ENCODE peak calls at places on chromosomes 2 and 18, in ten cellular contexts. M is CD8-positive, alpha-beta T cell; L is foreskin keratinocyte; K is aorta; P is myocyte; Q is fibroblast of the conjunctiva; B is heart left ventricle; R is GM23248; N is NCI-H1092 treated with DMSO at 0.1 percent for 48 hours; J is H9. G is an unnamed sample.

GRCh38 chr2:235936493-235936892 is 231.7 kb downstream of the GBX2 start:
- DNase-seq in M (no peak), L (no peak), K (no peak), P (no peak), Q (no peak), B (no peak), R (no peak), N (no peak), J (peak), G (no peak)

GRCh38 chr18:35553300-35553699 is 28.2 kb upstream of the GALNT1 start:
- DNase-seq in M (no peak), L (no peak), K (no peak), P (no peak), Q (no peak), B (no peak), R (no peak), N (no peak), J (no peak), G (no peak)

GRCh38 chr2:240191001-240191400 is 50.5 kb upstream of the OTOS start:
- DNase-seq in M (no peak), L (no peak), K (peak), P (no peak), Q (no peak), B (no peak), R (no peak), N (no peak), J (no peak), G (no peak)

GRCh38 chr2:120343100-120343432 is 2.9 kb upstream of the INHBB start:
- DNase-seq in M (no peak), L (no peak), K (no peak), P (peak), Q (no peak), B (no peak), R (no peak), N (no peak), J (no peak), G (no peak)

GRCh38 chr2:237904806-237905599 is 45.6 kb downstream of the RAMP1 start:
- DNase-seq in M (no peak), L (no peak), K (peak), P (peak), Q (no peak), B (peak), R (peak), N (no peak), J (no peak), G (no peak)

GRCh38 chr2:97745474-97746172 is 32.2 kb downstream of the ZAP70 start:
- DNase-seq in M (peak), L (no peak), K (no peak), P (no peak), Q (no peak), B (no peak), R (no peak), N (no peak), J (no peak), G (no peak)

GRCh38 chr2:114700440-114700839 is 258.0 kb downstream of the DPP10 start:
- DNase-seq in M (no peak), L (no peak), K (no peak), P (no peak), Q (no peak), B (no peak), R (no peak), N (no peak), J (no peak), G (no peak)

GRCh38 chr2:188096910-188097309 is 194.8 kb upstream of the GULP1 start:
- DNase-seq in M (no peak), L (no peak), K (no peak), P (no peak), Q (no peak), B (no peak), R (no peak), N (no peak), J (no peak), G (no peak)

GRCh38 chr2:17303054-17303453 is 215.2 kb downstream of the RAD51AP2 start:
- DNase-seq in M (no peak), L (peak), K (no peak), P (peak), Q (peak), B (no peak), R (peak), N (no peak), J (no peak), G (peak)

GRCh38 chr2:239693761-239694415 is 293.1 kb upstream of the HDAC4 start:
- DNase-seq in M (peak), L (no peak), K (peak), P (no peak), Q (no peak), B (no peak), R (no peak), N (no peak), J (no peak), G (no peak)

GRCh38 chr18:48179666-48180065 is 229.5 kb downstream of the ZBTB7C start:
- DNase-seq in M (no peak), L (no peak), K (no peak), P (no peak), Q (no peak), B (no peak), R (no peak), N (no peak), J (no peak), G (no peak)

GRCh38 chr2:174330945-174331619 is 3.7 kb upstream of the SP9 start:
- DNase-seq in M (no peak), L (no peak), K (no peak), P (no peak), Q (no peak), B (no peak), R (no peak), N (no peak), J (no peak), G (no peak)

GRCh38 chr2:126880262-126880800 is 18.4 kb upstream of the TEX51 start:
- DNase-seq in M (peak), L (no peak), K (no peak), P (no peak), Q (no peak), B (no peak), R (no peak), N (no peak), J (peak), G (no peak)

GRCh38 chr2:86566828-86567205 is 3.6 kb upstream of the CHMP3 start:
- DNase-seq in M (no peak), L (no peak), K (no peak), P (no peak), Q (no peak), B (no peak), R (no peak), N (no peak), J (no peak), G (no peak)

GRCh38 chr2:20654414-20654813 is 3.5 kb upstream of the HS1BP3 start:
- DNase-seq in M (no peak), L (no peak), K (no peak), P (no peak), Q (no peak), B (no peak), R (no peak), N (no peak), J (no peak), G (no peak)

GRCh38 chr2:20350753-20351554 is at the start of gene PUM2:
- DNase-seq in M (peak), L (peak), K (peak), P (peak), Q (peak), B (peak), R (peak), N (peak), J (peak), G (peak)

GRCh38 chr18:35073186-35074105 is 32.2 kb downstream of the MAPRE2 start:
- DNase-seq in M (no peak), L (no peak), K (no peak), P (no peak), Q (no peak), B (no peak), R (peak), N (no peak), J (no peak), G (peak)

GRCh38 chr2:27765621-27766286 is 5.8 kb upstream of the MRPL33 start:
- DNase-seq in M (peak), L (peak), K (peak), P (no peak), Q (no peak), B (peak), R (peak), N (no peak), J (no peak), G (peak)